ENCODE peak calls at places on chromosomes 11 and 22, in six cellular contexts. One of them, this sample, is unnamed.

GRCh38 chr11:112977620-112978212 is 16.5 kb downstream of the NCAM1 start:
- DNase-seq in stimulated activated CD4-positive, alpha-beta T cell treated with anti-CD3 and anti-CD28 coated beads, Interleukin-1b, Interleukin-23, amount 100 ng/mL, for 1 hour: no peak
- DNase-seq in NCI-H2081: peak
- DNase-seq in NCI-H524 treated with DMSO at 0.1 percent for 48 hours: no peak
- DNase-seq in GM13977: no peak
- DNase-seq in neural progenitor cell: peak
- DNase-seq in this sample: peak

GRCh38 chr22:35425546-35425945 is 25.6 kb downstream of the MCM5 start:
- DNase-seq in stimulated activated CD4-positive, alpha-beta T cell treated with anti-CD3 and anti-CD28 coated beads, Interleukin-1b, Interleukin-23, amount 100 ng/mL, for 1 hour: no peak
- DNase-seq in NCI-H2081: no peak
- DNase-seq in NCI-H524 treated with DMSO at 0.1 percent for 48 hours: no peak
- DNase-seq in GM13977: no peak
- DNase-seq in neural progenitor cell: no peak
- DNase-seq in this sample: no peak

GRCh38 chr11:116194156-116194904 is 578.5 kb downstream of the BUD13 start:
- DNase-seq in stimulated activated CD4-positive, alpha-beta T cell treated with anti-CD3 and anti-CD28 coated beads, Interleukin-1b, Interleukin-23, amount 100 ng/mL, for 1 hour: no peak
- DNase-seq in NCI-H2081: no peak
- DNase-seq in NCI-H524 treated with DMSO at 0.1 percent for 48 hours: no peak
- DNase-seq in GM13977: no peak
- DNase-seq in neural progenitor cell: no peak
- DNase-seq in this sample: no peak

GRCh38 chr11:65060913-65061408 is 2.6 kb upstream of the NAALADL1 start:
- DNase-seq in stimulated activated CD4-positive, alpha-beta T cell treated with anti-CD3 and anti-CD28 coated beads, Interleukin-1b, Interleukin-23, amount 100 ng/mL, for 1 hour: no peak
- DNase-seq in NCI-H2081: no peak
- DNase-seq in NCI-H524 treated with DMSO at 0.1 percent for 48 hours: no peak
- DNase-seq in GM13977: no peak
- DNase-seq in neural progenitor cell: peak
- DNase-seq in this sample: no peak

GRCh38 chr11:128417607-128418324 is 169.6 kb downstream of the ETS1 start:
- DNase-seq in stimulated activated CD4-positive, alpha-beta T cell treated with anti-CD3 and anti-CD28 coated beads, Interleukin-1b, Interleukin-23, amount 100 ng/mL, for 1 hour: no peak
- DNase-seq in NCI-H2081: no peak
- DNase-seq in NCI-H524 treated with DMSO at 0.1 percent for 48 hours: no peak
- DNase-seq in GM13977: no peak
- DNase-seq in neural progenitor cell: no peak
- DNase-seq in this sample: no peak

GRCh38 chr22:35703861-35704584 is 13.6 kb upstream of the APOL5 start:
- DNase-seq in stimulated activated CD4-positive, alpha-beta T cell treated with anti-CD3 and anti-CD28 coated beads, Interleukin-1b, Interleukin-23, amount 100 ng/mL, for 1 hour: no peak
- DNase-seq in NCI-H2081: no peak
- DNase-seq in NCI-H524 treated with DMSO at 0.1 percent for 48 hours: no peak
- DNase-seq in GM13977: no peak
- DNase-seq in neural progenitor cell: no peak
- DNase-seq in this sample: no peak

GRCh38 chr11:62241095-62241494 is 944 bp upstream of the SCGB1D2 start:
- DNase-seq in stimulated activated CD4-positive, alpha-beta T cell treated with anti-CD3 and anti-CD28 coated beads, Interleukin-1b, Interleukin-23, amount 100 ng/mL, for 1 hour: no peak
- DNase-seq in NCI-H2081: peak
- DNase-seq in NCI-H524 treated with DMSO at 0.1 percent for 48 hours: no peak
- DNase-seq in GM13977: no peak
- DNase-seq in neural progenitor cell: no peak
- DNase-seq in this sample: no peak

GRCh38 chr22:37501610-37502341 is 15.6 kb upstream of the MFNG start:
- DNase-seq in stimulated activated CD4-positive, alpha-beta T cell treated with anti-CD3 and anti-CD28 coated beads, Interleukin-1b, Interleukin-23, amount 100 ng/mL, for 1 hour: no peak
- DNase-seq in NCI-H2081: peak
- DNase-seq in NCI-H524 treated with DMSO at 0.1 percent for 48 hours: no peak
- DNase-seq in GM13977: no peak
- DNase-seq in neural progenitor cell: no peak
- DNase-seq in this sample: no peak

GRCh38 chr22:31093090-31093850 is 12.2 kb downstream of the SMTN start:
- DNase-seq in stimulated activated CD4-positive, alpha-beta T cell treated with anti-CD3 and anti-CD28 coated beads, Interleukin-1b, Interleukin-23, amount 100 ng/mL, for 1 hour: no peak
- DNase-seq in NCI-H2081: no peak
- DNase-seq in NCI-H524 treated with DMSO at 0.1 percent for 48 hours: no peak
- DNase-seq in GM13977: peak
- DNase-seq in neural progenitor cell: no peak
- DNase-seq in this sample: no peak

GRCh38 chr11:75145196-75145971 is 5.5 kb upstream of the SLCO2B1 start:
- DNase-seq in stimulated activated CD4-positive, alpha-beta T cell treated with anti-CD3 and anti-CD28 coated beads, Interleukin-1b, Interleukin-23, amount 100 ng/mL, for 1 hour: no peak
- DNase-seq in NCI-H2081: no peak
- DNase-seq in NCI-H524 treated with DMSO at 0.1 percent for 48 hours: no peak
- DNase-seq in GM13977: no peak
- DNase-seq in neural progenitor cell: no peak
- DNase-seq in this sample: no peak

GRCh38 chr22:35752833-35753189 is 35.1 kb downstream of the APOL5 start:
- DNase-seq in stimulated activated CD4-positive, alpha-beta T cell treated with anti-CD3 and anti-CD28 coated beads, Interleukin-1b, Interleukin-23, amount 100 ng/mL, for 1 hour: no peak
- DNase-seq in NCI-H2081: no peak
- DNase-seq in NCI-H524 treated with DMSO at 0.1 percent for 48 hours: no peak
- DNase-seq in GM13977: no peak
- DNase-seq in neural progenitor cell: no peak
- DNase-seq in this sample: no peak

GRCh38 chr11:75765116-75765515 is 3.5 kb upstream of the DGAT2 start:
- DNase-seq in stimulated activated CD4-positive, alpha-beta T cell treated with anti-CD3 and anti-CD28 coated beads, Interleukin-1b, Interleukin-23, amount 100 ng/mL, for 1 hour: no peak
- DNase-seq in NCI-H2081: no peak
- DNase-seq in NCI-H524 treated with DMSO at 0.1 percent for 48 hours: no peak
- DNase-seq in GM13977: no peak
- DNase-seq in neural progenitor cell: no peak
- DNase-seq in this sample: no peak

GRCh38 chr11:57485217-57486007 is 25.1 kb downstream of the RTN4RL2 start:
- DNase-seq in stimulated activated CD4-positive, alpha-beta T cell treated with anti-CD3 and anti-CD28 coated beads, Interleukin-1b, Interleukin-23, amount 100 ng/mL, for 1 hour: no peak
- DNase-seq in NCI-H2081: no peak
- DNase-seq in NCI-H524 treated with DMSO at 0.1 percent for 48 hours: no peak
- DNase-seq in GM13977: no peak
- DNase-seq in neural progenitor cell: no peak
- DNase-seq in this sample: no peak

GRCh38 chr11:8768625-8769333 is 86.2 kb downstream of the RPL27A start:
- DNase-seq in stimulated activated CD4-positive, alpha-beta T cell treated with anti-CD3 and anti-CD28 coated beads, Interleukin-1b, Interleukin-23, amount 100 ng/mL, for 1 hour: no peak
- DNase-seq in NCI-H2081: no peak
- DNase-seq in NCI-H524 treated with DMSO at 0.1 percent for 48 hours: no peak
- DNase-seq in GM13977: no peak
- DNase-seq in neural progenitor cell: no peak
- DNase-seq in this sample: no peak

GRCh38 chr11:43573233-43573632 is 107.3 kb upstream of the HSD17B12 start:
- DNase-seq in stimulated activated CD4-positive, alpha-beta T cell treated with anti-CD3 and anti-CD28 coated beads, Interleukin-1b, Interleukin-23, amount 100 ng/mL, for 1 hour: no peak
- DNase-seq in NCI-H2081: peak
- DNase-seq in NCI-H524 treated with DMSO at 0.1 percent for 48 hours: no peak
- DNase-seq in GM13977: peak
- DNase-seq in neural progenitor cell: peak
- DNase-seq in this sample: no peak

GRCh38 chr11:132876301-132877071 is 655.8 kb downstream of the OPCML start:
- DNase-seq in stimulated activated CD4-positive, alpha-beta T cell treated with anti-CD3 and anti-CD28 coated beads, Interleukin-1b, Interleukin-23, amount 100 ng/mL, for 1 hour: no peak
- DNase-seq in NCI-H2081: no peak
- DNase-seq in NCI-H524 treated with DMSO at 0.1 percent for 48 hours: no peak
- DNase-seq in GM13977: no peak
- DNase-seq in neural progenitor cell: no peak
- DNase-seq in this sample: no peak

GRCh38 chr11:91913407-91913806 is 311.2 kb upstream of the FAT3 start:
- DNase-seq in stimulated activated CD4-positive, alpha-beta T cell treated with anti-CD3 and anti-CD28 coated beads, Interleukin-1b, Interleukin-23, amount 100 ng/mL, for 1 hour: no peak
- DNase-seq in NCI-H2081: no peak
- DNase-seq in NCI-H524 treated with DMSO at 0.1 percent for 48 hours: no peak
- DNase-seq in GM13977: no peak
- DNase-seq in neural progenitor cell: no peak
- DNase-seq in this sample: no peak

GRCh38 chr11:118899706-118900360 is 16.1 kb downstream of the CXCR5 start:
- DNase-seq in stimulated activated CD4-positive, alpha-beta T cell treated with anti-CD3 and anti-CD28 coated beads, Interleukin-1b, Interleukin-23, amount 100 ng/mL, for 1 hour: no peak
- DNase-seq in NCI-H2081: no peak
- DNase-seq in NCI-H524 treated with DMSO at 0.1 percent for 48 hours: no peak
- DNase-seq in GM13977: no peak
- DNase-seq in neural progenitor cell: no peak
- DNase-seq in this sample: no peak

GRCh38 chr22:44196241-44196640 is 15.5 kb downstream of the PARVG start:
- DNase-seq in stimulated activated CD4-positive, alpha-beta T cell treated with anti-CD3 and anti-CD28 coated beads, Interleukin-1b, Interleukin-23, amount 100 ng/mL, for 1 hour: no peak
- DNase-seq in NCI-H2081: no peak
- DNase-seq in NCI-H524 treated with DMSO at 0.1 percent for 48 hours: no peak
- DNase-seq in GM13977: no peak
- DNase-seq in neural progenitor cell: no peak
- DNase-seq in this sample: no peak

GRCh38 chr22:24005201-24005600 is at the start of gene GSTT4:
- DNase-seq in stimulated activated CD4-positive, alpha-beta T cell treated with anti-CD3 and anti-CD28 coated beads, Interleukin-1b, Interleukin-23, amount 100 ng/mL, for 1 hour: no peak
- DNase-seq in NCI-H2081: no peak
- DNase-seq in NCI-H524 treated with DMSO at 0.1 percent for 48 hours: no peak
- DNase-seq in GM13977: peak
- DNase-seq in neural progenitor cell: no peak
- DNase-seq in this sample: no peak

GRCh38 chr22:50729391-50730012 is 8.5 kb upstream of the ACR start:
- DNase-seq in stimulated activated CD4-positive, alpha-beta T cell treated with anti-CD3 and anti-CD28 coated beads, Interleukin-1b, Interleukin-23, amount 100 ng/mL, for 1 hour: no peak
- DNase-seq in NCI-H2081: peak
- DNase-seq in NCI-H524 treated with DMSO at 0.1 percent for 48 hours: no peak
- DNase-seq in GM13977: no peak
- DNase-seq in neural progenitor cell: no peak
- DNase-seq in this sample: no peak

GRCh38 chr11:37525336-37525735 is 927.3 kb upstream of the RAG2 start:
- DNase-seq in stimulated activated CD4-positive, alpha-beta T cell treated with anti-CD3 and anti-CD28 coated beads, Interleukin-1b, Interleukin-23, amount 100 ng/mL, for 1 hour: no peak
- DNase-seq in NCI-H2081: no peak
- DNase-seq in NCI-H524 treated with DMSO at 0.1 percent for 48 hours: no peak
- DNase-seq in GM13977: no peak
- DNase-seq in neural progenitor cell: no peak
- DNase-seq in this sample: no peak

GRCh38 chr22:49968313-49968830 is 7.8 kb downstream of the PIM3 start:
- DNase-seq in stimulated activated CD4-positive, alpha-beta T cell treated with anti-CD3 and anti-CD28 coated beads, Interleukin-1b, Interleukin-23, amount 100 ng/mL, for 1 hour: no peak
- DNase-seq in NCI-H2081: no peak
- DNase-seq in NCI-H524 treated with DMSO at 0.1 percent for 48 hours: no peak
- DNase-seq in GM13977: no peak
- DNase-seq in neural progenitor cell: no peak
- DNase-seq in this sample: no peak

GRCh38 chr11:33774356-33775063 is at the start of gene FBXO3:
- DNase-seq in stimulated activated CD4-positive, alpha-beta T cell treated with anti-CD3 and anti-CD28 coated beads, Interleukin-1b, Interleukin-23, amount 100 ng/mL, for 1 hour: peak
- DNase-seq in NCI-H2081: peak
- DNase-seq in NCI-H524 treated with DMSO at 0.1 percent for 48 hours: peak
- DNase-seq in GM13977: peak
- DNase-seq in neural progenitor cell: peak
- DNase-seq in this sample: peak

GRCh38 chr11:111514216-111515031 is at the start of gene HOATZ:
- DNase-seq in stimulated activated CD4-positive, alpha-beta T cell treated with anti-CD3 and anti-CD28 coated beads, Interleukin-1b, Interleukin-23, amount 100 ng/mL, for 1 hour: no peak
- DNase-seq in NCI-H2081: no peak
- DNase-seq in NCI-H524 treated with DMSO at 0.1 percent for 48 hours: no peak
- DNase-seq in GM13977: no peak
- DNase-seq in neural progenitor cell: peak
- DNase-seq in this sample: no peak

GRCh38 chr22:47012589-47013365 is 250.3 kb downstream of the TBC1D22A start:
- DNase-seq in stimulated activated CD4-positive, alpha-beta T cell treated with anti-CD3 and anti-CD28 coated beads, Interleukin-1b, Interleukin-23, amount 100 ng/mL, for 1 hour: no peak
- DNase-seq in NCI-H2081: no peak
- DNase-seq in NCI-H524 treated with DMSO at 0.1 percent for 48 hours: no peak
- DNase-seq in GM13977: no peak
- DNase-seq in neural progenitor cell: no peak
- DNase-seq in this sample: no peak

GRCh38 chr11:116595305-116595880 is 177.4 kb downstream of the BUD13 start:
- DNase-seq in stimulated activated CD4-positive, alpha-beta T cell treated with anti-CD3 and anti-CD28 coated beads, Interleukin-1b, Interleukin-23, amount 100 ng/mL, for 1 hour: no peak
- DNase-seq in NCI-H2081: peak
- DNase-seq in NCI-H524 treated with DMSO at 0.1 percent for 48 hours: no peak
- DNase-seq in GM13977: no peak
- DNase-seq in neural progenitor cell: no peak
- DNase-seq in this sample: no peak

GRCh38 chr11:70661763-70662501 is 263.6 kb downstream of the CTTN start:
- DNase-seq in stimulated activated CD4-positive, alpha-beta T cell treated with anti-CD3 and anti-CD28 coated beads, Interleukin-1b, Interleukin-23, amount 100 ng/mL, for 1 hour: no peak
- DNase-seq in NCI-H2081: no peak
- DNase-seq in NCI-H524 treated with DMSO at 0.1 percent for 48 hours: no peak
- DNase-seq in GM13977: no peak
- DNase-seq in neural progenitor cell: peak
- DNase-seq in this sample: no peak

GRCh38 chr11:47961383-47961782 is 19.0 kb upstream of the PTPRJ start:
- DNase-seq in stimulated activated CD4-positive, alpha-beta T cell treated with anti-CD3 and anti-CD28 coated beads, Interleukin-1b, Interleukin-23, amount 100 ng/mL, for 1 hour: no peak
- DNase-seq in NCI-H2081: no peak
- DNase-seq in NCI-H524 treated with DMSO at 0.1 percent for 48 hours: no peak
- DNase-seq in GM13977: no peak
- DNase-seq in neural progenitor cell: peak
- DNase-seq in this sample: no peak

GRCh38 chr11:2685051-2685450 is 14.7 kb downstream of the KCNQ1OT1 start:
- DNase-seq in stimulated activated CD4-positive, alpha-beta T cell treated with anti-CD3 and anti-CD28 coated beads, Interleukin-1b, Interleukin-23, amount 100 ng/mL, for 1 hour: no peak
- DNase-seq in NCI-H2081: no peak
- DNase-seq in NCI-H524 treated with DMSO at 0.1 percent for 48 hours: no peak
- DNase-seq in GM13977: no peak
- DNase-seq in neural progenitor cell: no peak
- DNase-seq in this sample: no peak

GRCh38 chr11:113553235-113553634 is 78.0 kb upstream of the DRD2 start:
- DNase-seq in stimulated activated CD4-positive, alpha-beta T cell treated with anti-CD3 and anti-CD28 coated beads, Interleukin-1b, Interleukin-23, amount 100 ng/mL, for 1 hour: no peak
- DNase-seq in NCI-H2081: no peak
- DNase-seq in NCI-H524 treated with DMSO at 0.1 percent for 48 hours: no peak
- DNase-seq in GM13977: no peak
- DNase-seq in neural progenitor cell: peak
- DNase-seq in this sample: no peak

GRCh38 chr11:58965246-58965985 is 26.1 kb downstream of the GLYATL1 start:
- DNase-seq in stimulated activated CD4-positive, alpha-beta T cell treated with anti-CD3 and anti-CD28 coated beads, Interleukin-1b, Interleukin-23, amount 100 ng/mL, for 1 hour: no peak
- DNase-seq in NCI-H2081: no peak
- DNase-seq in NCI-H524 treated with DMSO at 0.1 percent for 48 hours: no peak
- DNase-seq in GM13977: no peak
- DNase-seq in neural progenitor cell: no peak
- DNase-seq in this sample: no peak

GRCh38 chr11:32586576-32587190 is 3.1 kb downstream of the EIF3M start:
- DNase-seq in stimulated activated CD4-positive, alpha-beta T cell treated with anti-CD3 and anti-CD28 coated beads, Interleukin-1b, Interleukin-23, amount 100 ng/mL, for 1 hour: no peak
- DNase-seq in NCI-H2081: no peak
- DNase-seq in NCI-H524 treated with DMSO at 0.1 percent for 48 hours: no peak
- DNase-seq in GM13977: no peak
- DNase-seq in neural progenitor cell: peak
- DNase-seq in this sample: no peak

GRCh38 chr22:39170825-39171622 is 18.5 kb upstream of the CBX7 start:
- DNase-seq in stimulated activated CD4-positive, alpha-beta T cell treated with anti-CD3 and anti-CD28 coated beads, Interleukin-1b, Interleukin-23, amount 100 ng/mL, for 1 hour: peak
- DNase-seq in NCI-H2081: peak
- DNase-seq in NCI-H524 treated with DMSO at 0.1 percent for 48 hours: no peak
- DNase-seq in GM13977: peak
- DNase-seq in neural progenitor cell: peak
- DNase-seq in this sample: peak

GRCh38 chr22:36764060-36764459 is 11.9 kb downstream of the IFT27 start:
- DNase-seq in stimulated activated CD4-positive, alpha-beta T cell treated with anti-CD3 and anti-CD28 coated beads, Interleukin-1b, Interleukin-23, amount 100 ng/mL, for 1 hour: no peak
- DNase-seq in NCI-H2081: no peak
- DNase-seq in NCI-H524 treated with DMSO at 0.1 percent for 48 hours: no peak
- DNase-seq in GM13977: no peak
- DNase-seq in neural progenitor cell: no peak
- DNase-seq in this sample: no peak

GRCh38 chr11:108392364-108392763 is 75.0 kb downstream of the C11orf65 start:
- DNase-seq in stimulated activated CD4-positive, alpha-beta T cell treated with anti-CD3 and anti-CD28 coated beads, Interleukin-1b, Interleukin-23, amount 100 ng/mL, for 1 hour: no peak
- DNase-seq in NCI-H2081: no peak
- DNase-seq in NCI-H524 treated with DMSO at 0.1 percent for 48 hours: no peak
- DNase-seq in GM13977: no peak
- DNase-seq in neural progenitor cell: no peak
- DNase-seq in this sample: no peak

GRCh38 chr11:115226556-115226955 is 277.7 kb downstream of the CADM1 start:
- DNase-seq in stimulated activated CD4-positive, alpha-beta T cell treated with anti-CD3 and anti-CD28 coated beads, Interleukin-1b, Interleukin-23, amount 100 ng/mL, for 1 hour: no peak
- DNase-seq in NCI-H2081: no peak
- DNase-seq in NCI-H524 treated with DMSO at 0.1 percent for 48 hours: no peak
- DNase-seq in GM13977: no peak
- DNase-seq in neural progenitor cell: peak
- DNase-seq in this sample: no peak

GRCh38 chr11:69726481-69726880 is 22.7 kb upstream of the FGF19 start:
- DNase-seq in stimulated activated CD4-positive, alpha-beta T cell treated with anti-CD3 and anti-CD28 coated beads, Interleukin-1b, Interleukin-23, amount 100 ng/mL, for 1 hour: no peak
- DNase-seq in NCI-H2081: no peak
- DNase-seq in NCI-H524 treated with DMSO at 0.1 percent for 48 hours: no peak
- DNase-seq in GM13977: no peak
- DNase-seq in neural progenitor cell: no peak
- DNase-seq in this sample: no peak

This sample was measured in NCI-H1048.